ENCODE peak calls at places on chromosomes 1 and 21, in seven cellular contexts. G, I, C, Y, P, J and F are unnamed samples.

GRCh38 chr1:65650682-65651081 is 142.0 kb upstream of the PDE4B start:
- DNase-seq in Y (no peak), I (no peak), G (no peak), C (no peak), P (no peak), J (no peak), F (no peak)

GRCh38 chr1:157505481-157506272 is 46.6 kb downstream of the FCRL5 start:
- DNase-seq in J (peak), P (peak), G (peak), I (peak), Y (peak), C (peak), F (peak)

GRCh38 chr1:167605576-167605975 is 24.5 kb upstream of the RCSD1 start:
- DNase-seq in Y (no peak), I (no peak), J (no peak), G (no peak), P (no peak), C (no peak), F (peak)

GRCh38 chr1:112546076-112546475 is 37.3 kb downstream of the WNT2B start:
- DNase-seq in Y (no peak), P (no peak), I (no peak), J (no peak), C (peak), G (no peak), F (no peak)

GRCh38 chr1:58699011-58699762 is 675 bp downstream of the MYSM1 start:
- DNase-seq in J (no peak), I (no peak), Y (no peak), G (no peak), C (no peak), P (no peak), F (peak)

GRCh38 chr1:203702130-203702577 is 62.8 kb upstream of the LAX1 start:
- DNase-seq in C (peak), P (peak), J (peak), I (peak), G (no peak), Y (peak), F (no peak)

GRCh38 chr21:34159617-34159883 is 86.2 kb downstream of the MRPS6 start:
- DNase-seq in P (no peak), C (no peak), J (no peak), Y (no peak), I (no peak), G (no peak), F (no peak)

GRCh38 chr1:3452866-3453175 is 1.6 kb upstream of the ARHGEF16 start:
- DNase-seq in C (no peak), I (no peak), G (no peak), J (no peak), Y (no peak), P (no peak), F (no peak)